ENCODE peak calls at places on chromosomes 12 and 14, in eight cellular contexts. J, Y, R, H, K, M, A and F are unnamed samples.

GRCh38 chr12:48045061-48045846 is 41.0 kb upstream of the COL2A1 start:
- DNase-seq in A (no peak), J (no peak), H (no peak), K (no peak), Y (no peak), M (no peak), R (no peak), F (no peak)

GRCh38 chr12:21296751-21297406 is 37.8 kb downstream of the SLCO1A2 start:
- DNase-seq in R (no peak), J (peak), K (no peak), A (no peak), H (no peak), M (no peak), Y (peak), F (no peak)

GRCh38 chr14:51616724-51617409 is 34.8 kb upstream of the FRMD6 start:
- DNase-seq in K (no peak), Y (no peak), R (peak), A (no peak), J (no peak), H (no peak), M (peak), F (no peak)

GRCh38 chr14:49206832-49207231 is 379.3 kb downstream of the RPS29 start:
- DNase-seq in M (no peak), K (no peak), Y (no peak), J (no peak), R (no peak), H (no peak), A (no peak), F (no peak)

GRCh38 chr14:58807271-58807670 is 169.5 kb downstream of the DACT1 start:
- DNase-seq in Y (no peak), J (no peak), A (no peak), K (no peak), R (no peak), M (no peak), H (no peak), F (no peak)

GRCh38 chr12:58803893-58804292 is 116.4 kb downstream of the LRIG3 start:
- DNase-seq in J (no peak), M (no peak), A (no peak), R (no peak), K (no peak), H (no peak), Y (no peak), F (no peak)

GRCh38 chr14:58027904-58028303 is 124.1 kb downstream of the ARMH4 start:
- DNase-seq in R (no peak), Y (no peak), H (no peak), M (no peak), A (no peak), J (no peak), K (no peak), F (no peak)

GRCh38 chr12:120116792-120117651 is 469 bp upstream of the RAB35 start:
- DNase-seq in M (peak), A (peak), R (peak), Y (peak), J (peak), K (peak), H (peak), F (peak)

GRCh38 chr12:67434653-67435375 is 165.7 kb downstream of the CAND1 start:
- DNase-seq in H (no peak), K (no peak), A (no peak), Y (no peak), J (no peak), M (no peak), R (no peak), F (no peak)

GRCh38 chr12:68137278-68137930 is 22.1 kb downstream of the IFNG start:
- DNase-seq in Y (no peak), K (no peak), J (no peak), R (no peak), A (no peak), M (no peak), H (no peak), F (no peak)

GRCh38 chr12:50764861-50765324 is 992 bp downstream of the ATF1 start:
- DNase-seq in H (peak), M (no peak), A (no peak), R (peak), Y (no peak), J (peak), K (peak), F (peak)

GRCh38 chr12:109259545-109259895 is 49.6 kb downstream of the FOXN4 start:
- DNase-seq in R (no peak), J (no peak), A (no peak), K (no peak), H (peak), M (no peak), Y (no peak), F (no peak)

GRCh38 chr14:78363008-78363407 is 192.8 kb downstream of the NRXN3 start:
- DNase-seq in R (no peak), A (no peak), Y (no peak), M (no peak), H (no peak), K (no peak), J (no peak), F (no peak)

GRCh38 chr14:78367355-78367754 is 197.2 kb downstream of the NRXN3 start:
- DNase-seq in J (no peak), K (no peak), R (no peak), M (no peak), H (no peak), Y (no peak), A (no peak), F (no peak)
- TF ChIP-seq POLR2AphosphoS5 in J (no peak), K (no peak), R (no peak), M (no peak), H (no peak), Y (no peak), A (no peak), F (no peak)

GRCh38 chr12:52080403-52081201 is 1.1 kb downstream of the SMIM41 start:
- DNase-seq in J (no peak), A (no peak), Y (no peak), H (peak), M (no peak), R (no peak), K (no peak), F (no peak)
- TF ChIP-seq EP300 in J (no peak), A (no peak), Y (no peak), H (no peak), M (no peak), R (no peak), K (no peak), F (no peak)

GRCh38 chr14:103695331-103696026 is 19.8 kb downstream of the XRCC3 start:
- DNase-seq in M (no peak), J (peak), A (no peak), H (no peak), Y (no peak), R (no peak), K (peak), F (no peak)

GRCh38 chr14:103697196-103697595 is 18.1 kb downstream of the XRCC3 start:
- DNase-seq in J (no peak), R (no peak), A (no peak), K (peak), H (no peak), Y (no peak), M (no peak), F (no peak)

GRCh38 chr14:103697601-103698379 is 17.5 kb downstream of the XRCC3 start:
- DNase-seq in M (no peak), K (peak), J (no peak), H (no peak), A (no peak), Y (no peak), R (no peak), F (no peak)

GRCh38 chr14:103696027-103696402 is 19.2 kb downstream of the XRCC3 start:
- DNase-seq in J (peak), M (no peak), Y (no peak), K (peak), A (no peak), R (no peak), H (no peak), F (no peak)

DNA sequence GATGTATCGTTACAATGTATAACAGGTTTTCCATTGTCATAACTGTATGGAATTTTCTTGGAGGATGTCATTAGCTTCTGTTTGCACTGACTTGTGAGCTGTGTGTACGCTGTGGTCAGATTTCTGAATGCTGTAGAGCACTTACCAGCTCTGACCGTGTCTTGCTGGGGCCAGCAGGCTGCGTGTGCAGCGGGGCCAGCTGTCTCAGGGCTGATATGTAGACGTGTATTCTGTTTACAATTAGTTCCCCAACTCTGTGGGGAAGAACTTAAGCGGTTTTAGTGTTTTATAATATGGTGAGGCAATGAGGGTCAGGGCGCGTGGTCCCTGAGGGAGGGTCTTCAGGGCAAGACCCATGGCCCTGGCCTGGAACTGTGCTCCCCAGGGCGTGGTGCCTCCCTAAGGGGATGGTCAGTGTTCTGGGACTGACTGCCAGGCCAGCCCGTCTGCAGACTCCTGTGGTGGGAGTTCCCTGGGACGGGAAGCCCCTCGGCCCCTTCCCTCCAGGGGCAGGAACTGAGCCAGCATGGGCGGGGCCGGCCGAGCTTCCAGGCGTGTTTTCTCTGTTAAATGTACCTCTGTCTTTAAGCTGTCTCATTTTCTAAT is 18.7 kb downstream of the XRCC3 start:
- DNase-seq in M (no peak), H (peak), R (no peak), A (no peak), Y (no peak), K (peak), J (no peak), F (peak)
- TF ChIP-seq POLR2AphosphoS5 in M (peak), H (no peak), R (no peak), A (no peak), Y (no peak), K (no peak), J (no peak), F (no peak)

DNA sequence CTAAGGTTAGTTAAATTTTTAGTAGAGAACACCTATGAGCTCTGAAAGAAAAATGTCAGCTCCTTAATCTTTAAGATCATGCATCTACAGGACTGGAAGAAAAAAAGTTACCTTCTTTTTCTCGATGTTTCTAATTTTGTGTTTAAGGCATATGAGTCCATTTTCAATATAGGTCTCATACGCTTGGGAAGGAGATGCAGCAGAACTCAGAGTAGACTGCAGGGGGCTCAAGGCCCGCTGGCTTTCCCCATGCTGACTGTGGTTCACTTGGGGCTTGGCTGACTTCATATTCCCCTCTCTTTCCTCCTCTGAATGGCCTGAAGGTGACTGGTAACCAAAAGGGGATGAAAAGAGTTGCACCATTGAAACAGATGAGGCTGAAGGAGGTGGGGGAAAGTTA is 1.5 kb downstream of the CAPRIN2 start:
- DNase-seq in A (no peak), M (no peak), J (peak), R (no peak), Y (peak), K (no peak), H (no peak), F (no peak)
- TF ChIP-seq EP300 in A (no peak), M (no peak), J (no peak), R (no peak), Y (no peak), K (no peak), H (no peak), F (no peak)

GRCh38 chr12:94649349-94650142 is 811 bp downstream of the TMCC3 start:
- DNase-seq in M (peak), H (peak), R (peak), A (no peak), J (peak), Y (no peak), K (peak), F (peak)

GRCh38 chr12:94644622-94645021 is 5.7 kb downstream of the TMCC3 start:
- DNase-seq in M (no peak), K (no peak), Y (no peak), J (no peak), A (no peak), H (no peak), R (peak), F (no peak)

GRCh38 chr12:94648578-94648977 is 1.8 kb downstream of the TMCC3 start:
- DNase-seq in M (no peak), Y (no peak), J (no peak), H (no peak), A (no peak), R (no peak), K (no peak), F (no peak)

GRCh38 chr12:94650143-94651056 is at the start of gene TMCC3:
- DNase-seq in Y (no peak), K (peak), R (peak), H (peak), A (no peak), M (peak), J (peak), F (peak)
- TF ChIP-seq POLR2AphosphoS5 in Y (no peak), K (no peak), R (no peak), H (peak), A (no peak), M (no peak), J (no peak), F (peak)

GRCh38 chr12:12533238-12533829 is 29.3 kb downstream of the DUSP16 start:
- DNase-seq in K (no peak), A (no peak), M (peak), R (peak), J (peak), Y (peak), H (no peak), F (peak)
- TF ChIP-seq EP300 in K (no peak), A (no peak), M (no peak), R (no peak), J (no peak), Y (no peak), H (no peak), F (no peak)

GRCh38 chr14:68396411-68396930 is 396.4 kb downstream of the ZFP36L1 start:
- DNase-seq in J (no peak), K (no peak), M (no peak), Y (no peak), H (no peak), R (no peak), A (no peak), F (no peak)

GRCh38 chr14:68397371-68397779 is 395.5 kb downstream of the ZFP36L1 start:
- DNase-seq in K (peak), J (no peak), M (no peak), Y (no peak), R (peak), A (no peak), H (peak), F (peak)

GRCh38 chr14:68394719-68395117 is 398.1 kb downstream of the ZFP36L1 start:
- DNase-seq in Y (no peak), M (no peak), H (peak), K (no peak), J (no peak), A (no peak), R (no peak), F (no peak)

GRCh38 chr14:68394113-68394718 is 398.7 kb downstream of the ZFP36L1 start:
- DNase-seq in H (peak), M (no peak), J (no peak), A (no peak), K (no peak), R (no peak), Y (no peak), F (no peak)

DNA sequence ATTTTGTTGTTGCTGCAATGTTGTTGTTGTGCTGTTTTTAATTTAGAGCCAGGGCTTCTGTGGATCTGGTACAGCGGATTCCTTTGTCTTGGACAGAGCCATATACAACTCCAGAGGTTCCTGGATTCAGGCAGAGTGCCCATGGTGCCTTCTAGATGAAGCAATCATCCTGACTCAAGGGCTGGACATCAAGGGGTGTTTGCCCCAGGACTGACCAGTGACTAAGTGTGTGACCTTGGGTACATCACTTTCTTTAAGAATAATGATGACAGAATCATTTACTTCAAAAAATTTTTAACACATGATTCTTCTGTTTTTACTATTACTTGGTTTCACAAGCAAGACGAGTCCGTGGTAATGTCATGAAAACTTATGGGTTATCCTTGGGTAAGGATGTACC is 397.3 kb downstream of the ZFP36L1 start:
- DNase-seq in A (no peak), R (peak), J (no peak), Y (no peak), H (peak), K (peak), M (no peak), F (no peak)
- TF ChIP-seq POLR2AphosphoS5 in A (no peak), R (peak), J (no peak), Y (no peak), H (peak), K (peak), M (no peak), F (no peak)

GRCh38 chr14:54681819-54682261 is 114.9 kb downstream of the SAMD4A start:
- DNase-seq in K (no peak), Y (no peak), J (peak), R (no peak), H (no peak), A (no peak), M (no peak), F (no peak)

GRCh38 chr14:54682578-54682977 is 115.7 kb downstream of the SAMD4A start:
- DNase-seq in H (no peak), K (no peak), A (no peak), Y (no peak), M (no peak), J (no peak), R (no peak), F (no peak)

GRCh38 chr14:54686219-54686870 is 119.4 kb downstream of the SAMD4A start:
- DNase-seq in A (no peak), J (no peak), R (no peak), K (peak), H (peak), M (no peak), Y (no peak), F (no peak)

GRCh38 chr14:54685286-54685845 is 118.4 kb downstream of the SAMD4A start:
- DNase-seq in K (no peak), A (no peak), H (no peak), R (no peak), J (no peak), M (no peak), Y (no peak), F (no peak)

DNA sequence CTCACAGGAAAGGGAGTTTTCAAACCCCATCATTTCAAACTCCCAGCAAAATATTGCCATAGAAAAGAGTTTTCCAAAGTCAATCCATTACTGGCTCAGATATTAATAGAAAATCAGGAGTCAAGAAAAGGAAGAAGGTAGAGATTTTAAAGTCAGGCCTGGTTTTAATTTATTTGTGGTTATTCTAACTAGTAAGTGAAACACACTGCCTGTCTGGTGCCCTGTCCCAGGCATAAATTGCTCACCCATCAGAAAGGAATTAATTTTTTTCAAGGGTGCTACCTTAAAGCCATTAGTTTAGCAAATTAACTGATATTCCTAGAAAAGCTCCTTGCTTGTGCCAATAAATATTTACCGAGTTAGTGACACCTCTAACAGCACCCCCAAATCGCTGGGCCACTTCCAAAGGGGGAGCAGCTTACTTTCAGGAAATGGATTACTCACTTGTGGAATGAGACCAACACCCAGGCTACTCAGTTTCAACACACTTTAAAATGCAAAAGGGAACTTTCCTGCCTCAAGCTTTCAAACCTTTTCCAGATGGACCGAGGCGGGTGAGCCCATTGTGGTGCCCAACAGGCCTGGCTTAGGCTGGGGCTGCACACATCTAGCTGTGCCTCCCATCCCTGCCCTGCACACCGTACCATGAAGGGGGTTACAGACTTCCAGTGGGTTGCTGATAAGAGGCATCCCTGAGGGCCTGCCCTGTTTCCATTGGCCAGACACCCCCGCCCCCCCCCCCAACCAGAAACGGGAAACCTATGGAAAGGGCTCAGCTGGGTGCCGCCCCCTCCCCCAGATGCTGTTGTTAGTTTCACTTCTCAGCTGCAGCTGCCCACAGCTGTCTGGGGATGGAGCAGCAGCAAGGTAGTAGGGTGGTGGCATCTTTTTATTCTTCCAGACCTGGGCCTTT is 117.2 kb downstream of the SAMD4A start:
- DNase-seq in Y (no peak), H (peak), K (peak), R (no peak), A (peak), M (no peak), J (peak), F (peak)
- TF ChIP-seq EP300 in Y (no peak), H (no peak), K (no peak), R (no peak), A (peak), M (no peak), J (peak), F (no peak)